ENCODE peak calls at places on chromosomes 13 and 19, in nine cellular contexts. Y is AG09319; F is CD8-positive, alpha-beta T cell; A is LHCN-M2; L is NCI-H1092 treated with DMSO at 0.1 percent for 48 hours; O is HAP-1; K is fibroblast of pulmonary artery; E is heart left ventricle; P is ovary. D is an unnamed sample.

GRCh38 chr19:4471400-4472173 is 510 bp upstream of the HDGFL2 start:
- DNase-seq in O (peak), F (peak), K (peak), E (peak), A (peak), L (peak), Y (peak), P (peak), D (peak)

GRCh38 chr19:2567580-2567979 is 91.7 kb downstream of the GADD45B start:
- DNase-seq in K (no peak), Y (no peak), O (no peak), L (no peak), F (no peak), E (peak), P (peak), A (no peak), D (no peak)

GRCh38 chr19:5621311-5621944 is 1.1 kb downstream of the SAFB2 start:
- DNase-seq in L (no peak), K (no peak), A (no peak), F (no peak), P (peak), Y (no peak), O (no peak), E (no peak), D (no peak)

GRCh38 chr13:48879854-48880253 is 95.9 kb upstream of the FNDC3A start:
- DNase-seq in F (no peak), K (no peak), E (no peak), A (no peak), L (no peak), P (no peak), Y (no peak), O (no peak), D (no peak)

GRCh38 chr13:29362849-29363604 is 232.5 kb downstream of the SLC7A1 start:
- DNase-seq in K (peak), E (no peak), F (peak), O (peak), P (no peak), L (peak), A (peak), Y (peak), D (peak)

GRCh38 chr13:50082426-50083283 is 67.4 kb downstream of the KCNRG start:
- DNase-seq in K (peak), P (peak), A (peak), L (peak), F (peak), E (no peak), Y (no peak), O (peak), D (peak)

GRCh38 chr13:57627663-57628062 is 3.9 kb upstream of the PCDH17 start:
- DNase-seq in A (no peak), Y (no peak), P (no peak), E (no peak), K (peak), F (no peak), L (peak), O (peak), D (peak)

GRCh38 chr13:113930711-113931637 is 42.9 kb downstream of the C13orf46 start:
- DNase-seq in E (peak), P (no peak), K (no peak), Y (no peak), O (no peak), A (peak), L (no peak), F (peak), D (no peak)

GRCh38 chr19:57351867-57352266 is 796 bp downstream of the ZNF304 start:
- DNase-seq in O (no peak), A (peak), K (no peak), L (no peak), F (no peak), E (no peak), Y (no peak), P (no peak), D (peak)

GRCh38 chr13:65836066-65836465 is 1394.1 kb downstream of the PCDH9 start:
- DNase-seq in Y (no peak), P (no peak), E (no peak), O (no peak), F (no peak), K (peak), A (peak), L (no peak), D (no peak)

GRCh38 chr13:96958286-96958891 is 35.9 kb downstream of the OXGR1 start:
- DNase-seq in P (no peak), A (peak), F (no peak), L (peak), E (no peak), O (peak), Y (no peak), K (peak), D (peak)

GRCh38 chr19:33671211-33671610 is 49.5 kb downstream of the CHST8 start:
- DNase-seq in Y (no peak), O (no peak), A (no peak), K (no peak), E (no peak), F (no peak), L (no peak), P (no peak), D (no peak)

GRCh38 chr19:32363175-32363574 is 17.8 kb downstream of the ZNF507 start:
- DNase-seq in K (peak), E (no peak), Y (peak), O (no peak), L (no peak), F (no peak), A (no peak), P (no peak), D (peak)

GRCh38 chr19:27660428-27660827 is 1552.5 kb downstream of the UQCRFS1 start:
- DNase-seq in O (no peak), K (no peak), E (no peak), F (no peak), L (no peak), A (no peak), P (no peak), Y (no peak), D (no peak)

GRCh38 chr13:46866150-46866549 is 30.7 kb downstream of the HTR2A start:
- DNase-seq in P (no peak), F (no peak), O (peak), A (peak), K (peak), Y (peak), E (peak), L (no peak), D (peak)

GRCh38 chr13:29937836-29938235 is 87.4 kb upstream of the UBL3 start:
- DNase-seq in E (no peak), K (no peak), Y (no peak), L (no peak), F (no peak), A (no peak), P (no peak), O (no peak), D (no peak)

GRCh38 chr13:113902956-113903355 is 39.1 kb upstream of the GAS6 start:
- DNase-seq in L (no peak), Y (no peak), E (no peak), O (no peak), P (no peak), F (no peak), A (no peak), K (no peak), D (no peak)

GRCh38 chr19:10929402-10929794 is 787 bp downstream of the TIMM29 start:
- DNase-seq in P (no peak), E (no peak), L (no peak), O (no peak), Y (no peak), K (no peak), F (no peak), A (no peak), D (no peak)

GRCh38 chr13:41909524-41909923 is 51.4 kb downstream of the VWA8 start:
- DNase-seq in F (no peak), P (no peak), A (no peak), K (no peak), Y (no peak), L (no peak), O (no peak), E (no peak), D (no peak)

GRCh38 chr13:23427342-23428182 is 5.9 kb downstream of the SACS start:
- DNase-seq in L (no peak), E (no peak), P (no peak), A (peak), K (peak), Y (peak), F (no peak), O (no peak), D (peak)

GRCh38 chr19:17902701-17903100 is 30.1 kb upstream of the CCDC124 start:
- DNase-seq in Y (peak), L (no peak), O (no peak), F (no peak), A (peak), E (no peak), P (no peak), K (peak), D (peak)

GRCh38 chr13:42651936-42652641 is 78.1 kb downstream of the TNFSF11 start:
- DNase-seq in Y (no peak), P (no peak), O (no peak), E (no peak), A (no peak), F (no peak), L (no peak), K (no peak), D (no peak)

GRCh38 chr19:31445406-31445805 is 96.2 kb upstream of the TSHZ3 start:
- DNase-seq in Y (no peak), L (no peak), K (no peak), O (no peak), A (no peak), P (no peak), E (no peak), F (no peak), D (no peak)

GRCh38 chr13:112968910-112969691 is at the start of gene MCF2L:
- DNase-seq in P (peak), E (peak), K (peak), A (peak), L (peak), O (peak), Y (peak), F (peak), D (peak)

GRCh38 chr19:3073931-3074595 is 11.8 kb upstream of the TLE5 start:
- DNase-seq in L (no peak), F (no peak), K (peak), E (no peak), A (peak), P (peak), O (no peak), Y (no peak), D (no peak)

GRCh38 chr19:2409352-2409912 is 18.0 kb downstream of the TIMM13 start:
- DNase-seq in P (no peak), F (no peak), Y (no peak), L (no peak), E (no peak), K (no peak), O (no peak), A (no peak), D (no peak)

GRCh38 chr19:14798760-14799159 is 20.4 kb upstream of the ADGRE2 start:
- DNase-seq in F (no peak), L (no peak), E (no peak), P (no peak), O (no peak), K (no peak), Y (no peak), A (no peak), D (no peak)

GRCh38 chr19:36120092-36120983 is 5.1 kb downstream of the TBCB start:
- DNase-seq in L (no peak), F (no peak), A (no peak), E (no peak), P (no peak), O (peak), K (no peak), Y (no peak), D (no peak)

GRCh38 chr13:113508531-113509254 is 18.2 kb upstream of the DCUN1D2 start:
- DNase-seq in O (no peak), E (no peak), A (no peak), L (no peak), P (no peak), F (no peak), K (no peak), Y (no peak), D (no peak)

GRCh38 chr13:50677687-50678463 is 165.6 kb downstream of the DLEU7 start:
- DNase-seq in Y (no peak), F (no peak), O (no peak), A (no peak), K (no peak), E (no peak), L (no peak), P (no peak), D (no peak)

GRCh38 chr13:48233886-48234488 is 981 bp downstream of the ITM2B start:
- DNase-seq in O (peak), F (no peak), E (no peak), Y (no peak), L (no peak), P (peak), A (no peak), K (peak), D (peak)

GRCh38 chr19:49932731-49933131 is 3.4 kb upstream of the NUP62 start:
- DNase-seq in L (no peak), E (no peak), A (no peak), Y (no peak), O (no peak), P (peak), F (peak), K (no peak), D (no peak)